ENCODE peak calls at places on chromosomes 1 and 21, in nine cellular contexts. One of them, this sample, is unnamed.

GRCh38 chr1:89516055-89516454 is 8.6 kb upstream of the LRRC8B start:
- DNase-seq in fibroblast of lung: peak; percentile 73
- DNase-seq in colonic mucosa: no peak
- DNase-seq in heart right ventricle: no peak
- DNase-seq in uterus: no peak
- DNase-seq in tibial artery: no peak
- DNase-seq in nephron progenitor cell: no peak
- DNase-seq in AG04450: no peak
- DNase-seq in GM06990: no peak
- DNase-seq in this sample: no peak

GRCh38 chr1:201985355-201985754 is 2.9 kb downstream of the RNPEP start:
- DNase-seq in heart right ventricle: no peak
- DNase-seq in nephron progenitor cell: no peak
- DNase-seq in fibroblast of lung: no peak
- DNase-seq in AG04450: no peak
- DNase-seq in GM06990: no peak
- DNase-seq in uterus: no peak
- DNase-seq in tibial artery: no peak
- DNase-seq in colonic mucosa: no peak
- DNase-seq in this sample: no peak

GRCh38 chr1:201655243-201655642 is 116.3 kb downstream of the NAV1 start:
- DNase-seq in uterus: peak; percentile 67
- DNase-seq in nephron progenitor cell: peak; percentile 54
- DNase-seq in AG04450: no peak
- DNase-seq in fibroblast of lung: peak; percentile 83
- DNase-seq in GM06990: no peak
- DNase-seq in tibial artery: no peak
- DNase-seq in colonic mucosa: no peak
- DNase-seq in heart right ventricle: peak; percentile 41
- DNase-seq in this sample: peak; percentile 89

GRCh38 chr1:16727190-16728111 is 12.9 kb upstream of the RNU1-4 start:
- DNase-seq in GM06990: peak; percentile 76
- DNase-seq in heart right ventricle: no peak
- DNase-seq in colonic mucosa: peak; percentile 27
- DNase-seq in tibial artery: peak; percentile 26
- DNase-seq in AG04450: no peak
- DNase-seq in nephron progenitor cell: no peak
- DNase-seq in uterus: no peak
- DNase-seq in fibroblast of lung: peak; percentile 65
- DNase-seq in this sample: no peak

GRCh38 chr21:16563795-16564194 is 834.0 kb downstream of the USP25 start:
- DNase-seq in AG04450: no peak
- DNase-seq in tibial artery: no peak
- DNase-seq in fibroblast of lung: peak; percentile 81
- DNase-seq in heart right ventricle: no peak
- DNase-seq in GM06990: no peak
- DNase-seq in uterus: no peak
- DNase-seq in colonic mucosa: no peak
- DNase-seq in nephron progenitor cell: peak; percentile 35
- DNase-seq in this sample: no peak

GRCh38 chr1:91851130-91852010 is 34.6 kb downstream of the TGFBR3 start:
- DNase-seq in tibial artery: peak; percentile 89
- DNase-seq in GM06990: no peak
- DNase-seq in heart right ventricle: peak; percentile 97
- DNase-seq in colonic mucosa: peak; percentile 89
- DNase-seq in uterus: peak; percentile 97
- DNase-seq in nephron progenitor cell: no peak
- DNase-seq in fibroblast of lung: peak; percentile 74
- DNase-seq in AG04450: peak; percentile 68
- DNase-seq in this sample: peak; percentile 73

GRCh38 chr1:16013220-16013907 is 4.5 kb downstream of the HSPB7 start:
- DNase-seq in AG04450: no peak
- DNase-seq in nephron progenitor cell: peak; percentile 62
- DNase-seq in colonic mucosa: peak; percentile 63
- DNase-seq in GM06990: peak; percentile 45
- DNase-seq in fibroblast of lung: peak; percentile 86
- DNase-seq in tibial artery: peak; percentile 69
- DNase-seq in heart right ventricle: peak; percentile 81
- DNase-seq in uterus: peak; percentile 91
- DNase-seq in this sample: no peak

GRCh38 chr1:160637821-160638539 is 8.9 kb downstream of the SLAMF1 start:
- DNase-seq in heart right ventricle: no peak
- DNase-seq in nephron progenitor cell: no peak
- DNase-seq in fibroblast of lung: peak; percentile 2
- DNase-seq in AG04450: no peak
- DNase-seq in tibial artery: no peak
- DNase-seq in colonic mucosa: no peak
- DNase-seq in uterus: no peak
- DNase-seq in GM06990: no peak
- DNase-seq in this sample: no peak

GRCh38 chr1:64920936-64921589 is 45.3 kb downstream of the JAK1 start:
- DNase-seq in colonic mucosa: no peak
- DNase-seq in uterus: no peak
- DNase-seq in heart right ventricle: no peak
- DNase-seq in GM06990: no peak
- DNase-seq in nephron progenitor cell: no peak
- DNase-seq in AG04450: no peak
- DNase-seq in tibial artery: no peak
- DNase-seq in fibroblast of lung: peak; percentile 72
- DNase-seq in this sample: no peak

GRCh38 chr1:62391369-62391971 is 45.4 kb upstream of the USP1 start:
- DNase-seq in colonic mucosa: peak; percentile 27
- DNase-seq in heart right ventricle: no peak
- DNase-seq in fibroblast of lung: no peak
- DNase-seq in uterus: no peak
- DNase-seq in tibial artery: no peak
- DNase-seq in AG04450: no peak
- DNase-seq in nephron progenitor cell: peak; percentile 46
- DNase-seq in GM06990: no peak
- DNase-seq in this sample: no peak

GRCh38 chr21:45010860-45011259 is 63.5 kb upstream of the ADARB1 start:
- DNase-seq in AG04450: no peak
- DNase-seq in colonic mucosa: no peak
- DNase-seq in fibroblast of lung: no peak
- DNase-seq in tibial artery: peak; percentile 20
- DNase-seq in uterus: no peak
- DNase-seq in nephron progenitor cell: no peak
- DNase-seq in GM06990: no peak
- DNase-seq in heart right ventricle: no peak
- DNase-seq in this sample: no peak

GRCh38 chr1:152035406-152036315 is 1.1 kb downstream of the S100A11 start:
- DNase-seq in heart right ventricle: peak; percentile 16
- DNase-seq in uterus: peak; percentile 29
- DNase-seq in colonic mucosa: peak; percentile 63
- DNase-seq in AG04450: no peak
- DNase-seq in GM06990: no peak
- DNase-seq in nephron progenitor cell: peak; percentile 8
- DNase-seq in tibial artery: no peak
- DNase-seq in fibroblast of lung: peak; percentile 20
- DNase-seq in this sample: no peak

GRCh38 chr1:154574715-154575114 is 7.1 kb downstream of the CHRNB2 start:
- DNase-seq in fibroblast of lung: peak; percentile 15
- DNase-seq in GM06990: no peak
- DNase-seq in AG04450: no peak
- DNase-seq in uterus: no peak
- DNase-seq in colonic mucosa: no peak
- DNase-seq in heart right ventricle: no peak
- DNase-seq in nephron progenitor cell: no peak
- DNase-seq in tibial artery: no peak
- DNase-seq in this sample: no peak

GRCh38 chr1:53557369-53557768 is 98.2 kb downstream of the DMRTB1 start:
- DNase-seq in colonic mucosa: no peak
- DNase-seq in AG04450: no peak
- DNase-seq in heart right ventricle: no peak
- DNase-seq in uterus: peak; percentile 2
- DNase-seq in nephron progenitor cell: no peak
- DNase-seq in fibroblast of lung: no peak
- DNase-seq in GM06990: no peak
- DNase-seq in tibial artery: no peak
- DNase-seq in this sample: no peak

GRCh38 chr1:99672500-99673213 is 26.7 kb downstream of the PALMD start:
- DNase-seq in uterus: no peak
- DNase-seq in tibial artery: no peak
- DNase-seq in AG04450: no peak
- DNase-seq in colonic mucosa: no peak
- DNase-seq in heart right ventricle: peak; percentile 70
- DNase-seq in GM06990: no peak
- DNase-seq in fibroblast of lung: no peak
- DNase-seq in nephron progenitor cell: no peak
- DNase-seq in this sample: no peak

GRCh38 chr1:70090875-70091274 is 114.5 kb downstream of the LRRC40 start:
- DNase-seq in AG04450: peak; percentile 67
- DNase-seq in nephron progenitor cell: no peak
- DNase-seq in uterus: no peak
- DNase-seq in tibial artery: no peak
- DNase-seq in GM06990: no peak
- DNase-seq in fibroblast of lung: peak; percentile 70
- DNase-seq in colonic mucosa: no peak
- DNase-seq in heart right ventricle: no peak
- DNase-seq in this sample: no peak

GRCh38 chr1:207910678-207911354 is at the start of gene CD34:
- DNase-seq in fibroblast of lung: peak; percentile 40
- DNase-seq in nephron progenitor cell: peak; percentile 69
- DNase-seq in GM06990: no peak
- DNase-seq in heart right ventricle: peak; percentile 80
- DNase-seq in AG04450: no peak
- DNase-seq in uterus: peak; percentile 62
- DNase-seq in colonic mucosa: no peak
- DNase-seq in tibial artery: peak; percentile 53
- DNase-seq in this sample: no peak

DNA sequence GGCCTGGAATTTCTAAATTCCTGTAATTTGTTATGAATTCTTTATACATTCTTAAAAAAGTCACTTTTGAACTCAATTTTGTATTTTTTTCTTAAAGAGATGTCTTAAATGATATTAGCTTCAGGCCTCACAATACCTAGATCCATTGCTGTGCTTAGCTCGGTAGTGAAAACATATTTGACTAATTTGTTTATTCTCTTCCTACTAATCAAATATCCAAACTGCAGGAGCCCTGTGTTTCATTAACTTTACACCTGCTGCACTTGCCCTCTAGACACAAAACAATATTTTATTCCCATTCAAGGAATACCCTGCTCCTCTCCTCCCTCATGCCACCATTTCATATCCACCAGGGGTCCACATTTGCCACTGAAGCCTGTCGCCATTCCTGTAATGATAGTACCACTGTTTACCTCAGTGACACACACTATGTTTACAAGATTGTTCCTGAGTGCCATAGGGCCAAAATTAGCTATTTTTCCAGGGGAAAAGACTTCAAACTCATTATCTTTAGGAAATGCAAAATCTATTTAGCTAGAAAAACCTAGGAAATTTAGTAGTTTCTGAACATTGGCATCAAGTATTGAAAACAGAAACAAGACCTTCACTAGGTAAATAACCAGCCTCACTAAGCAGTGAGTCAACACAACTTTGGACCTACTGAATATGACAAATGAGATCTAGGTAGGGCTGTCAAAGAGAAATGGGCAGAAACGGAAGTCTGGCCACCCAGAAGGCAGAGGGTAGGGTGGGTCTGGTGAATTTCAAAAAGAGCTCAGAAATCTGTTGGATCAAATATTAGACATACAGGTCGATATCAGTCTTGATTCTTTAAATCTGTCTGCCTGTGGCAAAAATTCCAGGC is 134.6 kb upstream of the KCNK1 start:
- DNase-seq in AG04450: no peak
- DNase-seq in colonic mucosa: no peak
- DNase-seq in uterus: no peak
- DNase-seq in fibroblast of lung: no peak
- DNase-seq in nephron progenitor cell: no peak
- DNase-seq in GM06990: no peak
- DNase-seq in tibial artery: no peak
- DNase-seq in heart right ventricle: no peak
- DNase-seq in this sample: no peak
- TF ChIP-seq CTCF in AG04450: no peak
- TF ChIP-seq CTCF in colonic mucosa: no peak
- TF ChIP-seq CTCF in uterus: no peak
- TF ChIP-seq CTCF in fibroblast of lung: no peak
- TF ChIP-seq CTCF in nephron progenitor cell: no peak
- TF ChIP-seq CTCF in GM06990: no peak
- TF ChIP-seq CTCF in tibial artery: no peak
- TF ChIP-seq CTCF in heart right ventricle: no peak
- TF ChIP-seq CTCF in this sample: no peak

DNA sequence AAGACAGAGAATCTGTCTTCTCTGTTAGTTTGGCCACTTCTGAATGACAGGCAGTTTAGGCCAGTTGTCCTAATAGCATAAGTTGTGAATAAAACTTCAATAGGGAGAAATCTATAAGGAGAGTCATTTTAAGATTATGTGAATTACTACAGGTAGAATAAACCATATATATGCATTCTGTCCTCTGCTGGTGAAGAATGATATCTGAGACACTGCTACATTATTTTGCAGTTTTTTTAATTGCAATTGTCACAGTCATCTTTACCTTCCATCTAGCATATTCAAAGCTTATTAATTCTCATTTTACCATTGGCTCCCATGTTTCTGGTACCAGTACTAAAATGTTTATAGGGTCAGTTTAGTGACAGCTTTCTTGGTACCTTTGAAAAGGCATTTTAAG is 519.6 kb upstream of the DEPDC1 start:
- DNase-seq in tibial artery: no peak
- DNase-seq in AG04450: no peak
- DNase-seq in colonic mucosa: no peak
- DNase-seq in nephron progenitor cell: no peak
- DNase-seq in GM06990: no peak
- DNase-seq in uterus: no peak
- DNase-seq in heart right ventricle: no peak
- DNase-seq in fibroblast of lung: no peak
- DNase-seq in this sample: no peak
- TF ChIP-seq CTCF in tibial artery: no peak
- TF ChIP-seq CTCF in AG04450: no peak
- TF ChIP-seq CTCF in colonic mucosa: no peak
- TF ChIP-seq CTCF in nephron progenitor cell: no peak
- TF ChIP-seq CTCF in GM06990: no peak
- TF ChIP-seq CTCF in uterus: no peak
- TF ChIP-seq CTCF in heart right ventricle: no peak
- TF ChIP-seq CTCF in fibroblast of lung: no peak
- TF ChIP-seq CTCF in this sample: peak; percentile 1

GRCh38 chr1:195580988-195581387 is 1027.3 kb downstream of the KCNT2 start:
- DNase-seq in nephron progenitor cell: no peak
- DNase-seq in colonic mucosa: no peak
- DNase-seq in tibial artery: no peak
- DNase-seq in fibroblast of lung: no peak
- DNase-seq in GM06990: no peak
- DNase-seq in AG04450: no peak
- DNase-seq in heart right ventricle: no peak
- DNase-seq in uterus: no peak
- DNase-seq in this sample: no peak
- TF ChIP-seq CTCF in nephron progenitor cell: peak; percentile 20
- TF ChIP-seq CTCF in colonic mucosa: no peak
- TF ChIP-seq CTCF in tibial artery: no peak
- TF ChIP-seq CTCF in fibroblast of lung: no peak
- TF ChIP-seq CTCF in GM06990: no peak
- TF ChIP-seq CTCF in AG04450: peak; percentile 10
- TF ChIP-seq CTCF in heart right ventricle: no peak
- TF ChIP-seq CTCF in uterus: no peak
- TF ChIP-seq CTCF in this sample: no peak

DNA sequence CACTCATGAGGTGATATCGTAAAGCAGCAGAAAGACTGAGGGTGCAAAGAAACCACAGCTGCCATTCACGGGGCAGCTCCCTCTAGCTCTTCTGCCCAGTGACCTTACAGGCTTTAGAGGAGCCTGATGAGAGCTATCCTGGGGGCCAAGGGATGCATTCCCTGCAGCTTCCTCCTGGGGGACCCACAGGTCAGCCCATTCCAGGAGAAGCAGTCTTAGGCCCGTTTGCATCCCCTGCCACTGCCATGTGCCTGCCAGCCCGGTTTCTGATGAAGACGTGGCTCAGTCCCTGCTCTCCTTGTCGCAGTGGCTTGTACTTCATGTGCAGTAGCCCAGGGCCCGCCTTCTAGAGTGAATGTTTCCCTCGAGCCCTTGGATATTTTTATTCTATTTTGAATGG is 22.8 kb downstream of the ATP5PO start:
- DNase-seq in uterus: no peak
- DNase-seq in nephron progenitor cell: peak; percentile 24
- DNase-seq in tibial artery: no peak
- DNase-seq in GM06990: no peak
- DNase-seq in colonic mucosa: no peak
- DNase-seq in heart right ventricle: no peak
- DNase-seq in AG04450: no peak
- DNase-seq in fibroblast of lung: no peak
- DNase-seq in this sample: no peak
- TF ChIP-seq CTCF in uterus: no peak
- TF ChIP-seq CTCF in nephron progenitor cell: peak; percentile 12
- TF ChIP-seq CTCF in tibial artery: no peak
- TF ChIP-seq CTCF in GM06990: no peak
- TF ChIP-seq CTCF in colonic mucosa: no peak
- TF ChIP-seq CTCF in heart right ventricle: no peak
- TF ChIP-seq CTCF in AG04450: no peak
- TF ChIP-seq CTCF in fibroblast of lung: no peak
- TF ChIP-seq CTCF in this sample: no peak